ENCODE peak calls at places on chromosomes 5 and 9, in six cellular contexts. One of them, this sample, is unnamed.

GRCh38 chr5:112228672-112229071 is 190.4 kb downstream of the EPB41L4A start:
- DNase-seq in HCT116: peak; percentile 36
- DNase-seq in GM23338: peak; percentile 47
- DNase-seq in PC-3: peak; percentile 71
- DNase-seq in hepatocyte: peak; percentile 35
- DNase-seq in MM.1S: no peak
- DNase-seq in this sample: no peak

GRCh38 chr5:56983593-56984361 is 31.9 kb upstream of the MIER3 start:
- DNase-seq in HCT116: no peak
- DNase-seq in GM23338: no peak
- DNase-seq in PC-3: no peak
- DNase-seq in hepatocyte: peak; percentile 11
- DNase-seq in MM.1S: no peak
- DNase-seq in this sample: no peak

GRCh38 chr9:87336914-87337333 is 160.7 kb upstream of the DAPK1 start:
- DNase-seq in HCT116: peak; percentile 54
- DNase-seq in GM23338: peak; percentile 94
- DNase-seq in PC-3: peak; percentile 44
- DNase-seq in hepatocyte: peak; percentile 86
- DNase-seq in MM.1S: peak; percentile 66
- DNase-seq in this sample: peak; percentile 89

GRCh38 chr5:159184236-159184635 is 25.1 kb downstream of the RNF145 start:
- DNase-seq in HCT116: no peak
- DNase-seq in GM23338: no peak
- DNase-seq in PC-3: no peak
- DNase-seq in hepatocyte: no peak
- DNase-seq in MM.1S: no peak
- DNase-seq in this sample: no peak

GRCh38 chr5:67886761-67887160 is 328.8 kb upstream of the PIK3R1 start:
- DNase-seq in HCT116: no peak
- DNase-seq in GM23338: no peak
- DNase-seq in PC-3: no peak
- DNase-seq in hepatocyte: no peak
- DNase-seq in MM.1S: no peak
- DNase-seq in this sample: no peak

GRCh38 chr5:71969464-71969863 is 137.8 kb upstream of the MAP1B start:
- DNase-seq in HCT116: no peak
- DNase-seq in GM23338: no peak
- DNase-seq in PC-3: no peak
- DNase-seq in hepatocyte: no peak
- DNase-seq in MM.1S: no peak
- DNase-seq in this sample: no peak

GRCh38 chr5:21807953-21808352 is 1045.2 kb downstream of the CDH12 start:
- DNase-seq in HCT116: no peak
- DNase-seq in GM23338: peak; percentile 21
- DNase-seq in PC-3: peak; percentile 97
- DNase-seq in hepatocyte: no peak
- DNase-seq in MM.1S: no peak
- DNase-seq in this sample: no peak

GRCh38 chr5:181160144-181160754 is 12.9 kb downstream of the OR2V2 start:
- DNase-seq in HCT116: no peak
- DNase-seq in GM23338: peak; percentile 91
- DNase-seq in PC-3: peak; percentile 38
- DNase-seq in hepatocyte: peak; percentile 28
- DNase-seq in MM.1S: peak; percentile 66
- DNase-seq in this sample: peak; percentile 78

GRCh38 chr5:850511-851006 is at the start of gene ZDHHC11:
- DNase-seq in HCT116: no peak
- DNase-seq in GM23338: peak; percentile 37
- DNase-seq in PC-3: peak; percentile 89
- DNase-seq in hepatocyte: peak; percentile 28
- DNase-seq in MM.1S: no peak
- DNase-seq in this sample: peak; percentile 58

GRCh38 chr5:159061834-159062530 is 37.7 kb downstream of the EBF1 start:
- DNase-seq in HCT116: no peak
- DNase-seq in GM23338: peak; percentile 65
- DNase-seq in PC-3: no peak
- DNase-seq in hepatocyte: no peak
- DNase-seq in MM.1S: no peak
- DNase-seq in this sample: peak; percentile 96

GRCh38 chr5:1044117-1044516 is 35.5 kb downstream of the NKD2 start:
- DNase-seq in HCT116: no peak
- DNase-seq in GM23338: no peak
- DNase-seq in PC-3: no peak
- DNase-seq in hepatocyte: no peak
- DNase-seq in MM.1S: no peak
- DNase-seq in this sample: no peak

GRCh38 chr5:76622973-76623596 is at the start of gene F2RL2:
- DNase-seq in HCT116: no peak
- DNase-seq in GM23338: peak; percentile 43
- DNase-seq in PC-3: peak; percentile 43
- DNase-seq in hepatocyte: peak; percentile 59
- DNase-seq in MM.1S: no peak
- DNase-seq in this sample: peak; percentile 76

GRCh38 chr9:126439402-126439765 is 112.8 kb downstream of the MVB12B start:
- DNase-seq in HCT116: no peak
- DNase-seq in GM23338: no peak
- DNase-seq in PC-3: peak; percentile 16
- DNase-seq in hepatocyte: no peak
- DNase-seq in MM.1S: no peak
- DNase-seq in this sample: no peak

GRCh38 chr5:16057277-16057676 is 122.3 kb downstream of the MARCHF11 start:
- DNase-seq in HCT116: no peak
- DNase-seq in GM23338: no peak
- DNase-seq in PC-3: no peak
- DNase-seq in hepatocyte: no peak
- DNase-seq in MM.1S: no peak
- DNase-seq in this sample: no peak

GRCh38 chr5:139651502-139651862 is 3.3 kb downstream of the CXXC5 start:
- DNase-seq in HCT116: no peak
- DNase-seq in GM23338: no peak
- DNase-seq in PC-3: peak; percentile 20
- DNase-seq in hepatocyte: no peak
- DNase-seq in MM.1S: no peak
- DNase-seq in this sample: peak; percentile 34

GRCh38 chr9:88085481-88085880 is 52.8 kb downstream of the SPATA31C2 start:
- DNase-seq in HCT116: no peak
- DNase-seq in GM23338: no peak
- DNase-seq in PC-3: no peak
- DNase-seq in hepatocyte: no peak
- DNase-seq in MM.1S: no peak
- DNase-seq in this sample: no peak

GRCh38 chr9:86667307-86667706 is 280.0 kb downstream of the GAS1 start:
- DNase-seq in HCT116: no peak
- DNase-seq in GM23338: no peak
- DNase-seq in PC-3: no peak
- DNase-seq in hepatocyte: no peak
- DNase-seq in MM.1S: no peak
- DNase-seq in this sample: no peak

GRCh38 chr5:141915881-141916336 is 7.8 kb upstream of the DELE1 start:
- DNase-seq in HCT116: peak; percentile 8
- DNase-seq in GM23338: peak; percentile 76
- DNase-seq in PC-3: peak; percentile 23
- DNase-seq in hepatocyte: no peak
- DNase-seq in MM.1S: no peak
- DNase-seq in this sample: peak; percentile 59

GRCh38 chr5:56490971-56491468 is 257.9 kb upstream of the ANKRD55 start:
- DNase-seq in HCT116: peak; percentile 18
- DNase-seq in GM23338: no peak
- DNase-seq in PC-3: peak; percentile 86
- DNase-seq in hepatocyte: peak; percentile 53
- DNase-seq in MM.1S: no peak
- DNase-seq in this sample: no peak

GRCh38 chr9:88503101-88503844 is 31.7 kb upstream of the NXNL2 start:
- DNase-seq in HCT116: no peak
- DNase-seq in GM23338: no peak
- DNase-seq in PC-3: no peak
- DNase-seq in hepatocyte: no peak
- DNase-seq in MM.1S: no peak
- DNase-seq in this sample: no peak

GRCh38 chr5:1751864-1752822 is 47.5 kb downstream of the MRPL36 start:
- DNase-seq in HCT116: no peak
- DNase-seq in GM23338: no peak
- DNase-seq in PC-3: no peak
- DNase-seq in hepatocyte: no peak
- DNase-seq in MM.1S: no peak
- DNase-seq in this sample: no peak

GRCh38 chr9:133147412-133148271 is 16.1 kb downstream of the GBGT1 start:
- DNase-seq in HCT116: peak; percentile 57
- DNase-seq in GM23338: peak; percentile 96
- DNase-seq in PC-3: peak; percentile 74
- DNase-seq in hepatocyte: peak; percentile 86
- DNase-seq in MM.1S: peak; percentile 73
- DNase-seq in this sample: peak; percentile 83

GRCh38 chr5:175629231-175629630 is 28.6 kb upstream of the HRH2 start:
- DNase-seq in HCT116: no peak
- DNase-seq in GM23338: no peak
- DNase-seq in PC-3: no peak
- DNase-seq in hepatocyte: no peak
- DNase-seq in MM.1S: no peak
- DNase-seq in this sample: no peak

DNA sequence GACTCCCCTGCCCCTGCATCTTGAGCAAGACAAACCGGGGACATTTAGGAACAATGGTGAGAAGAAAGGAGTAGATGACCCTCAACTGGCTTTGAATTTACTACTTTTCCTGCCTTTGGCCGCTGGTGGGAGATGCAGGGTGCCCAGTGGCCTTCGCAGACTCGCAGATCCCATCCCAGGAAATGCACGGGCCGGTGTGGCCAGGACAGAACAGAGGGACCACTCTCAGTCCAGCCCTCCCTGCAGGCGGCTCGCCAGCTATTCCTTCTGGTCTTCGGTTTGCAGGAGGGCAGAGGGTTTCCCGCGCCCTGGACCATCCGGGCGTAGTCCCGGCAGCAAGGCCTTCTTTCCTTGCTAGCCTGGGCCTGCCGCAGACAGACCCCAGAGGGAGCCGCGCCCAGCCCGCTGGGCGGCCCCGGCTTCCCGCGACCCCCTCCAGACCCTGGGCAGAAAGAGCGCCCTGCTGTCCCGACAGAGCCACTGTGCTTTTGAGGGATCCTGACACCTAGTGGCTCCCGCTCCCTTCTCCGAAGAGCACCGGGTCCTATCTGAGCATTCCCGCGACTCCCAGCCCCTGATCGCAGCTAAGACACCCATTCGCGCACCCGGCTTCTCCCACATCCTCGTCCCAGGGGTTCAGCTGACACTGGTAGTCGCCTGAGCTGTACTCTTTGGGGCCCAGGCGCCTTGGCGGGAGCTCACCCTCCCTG is 1.2 kb downstream of the CFAP90 start:
- DNase-seq in HCT116: no peak
- DNase-seq in GM23338: peak; percentile 79
- DNase-seq in PC-3: no peak
- DNase-seq in hepatocyte: peak; percentile 57
- DNase-seq in MM.1S: no peak
- DNase-seq in this sample: peak; percentile 75
- TF ChIP-seq EZH2 in HCT116: no peak
- TF ChIP-seq EZH2 in GM23338: no peak
- TF ChIP-seq EZH2 in PC-3: no peak
- TF ChIP-seq EZH2 in hepatocyte: no peak
- TF ChIP-seq EZH2 in MM.1S: no peak
- TF ChIP-seq EZH2 in this sample: no peak

DNA sequence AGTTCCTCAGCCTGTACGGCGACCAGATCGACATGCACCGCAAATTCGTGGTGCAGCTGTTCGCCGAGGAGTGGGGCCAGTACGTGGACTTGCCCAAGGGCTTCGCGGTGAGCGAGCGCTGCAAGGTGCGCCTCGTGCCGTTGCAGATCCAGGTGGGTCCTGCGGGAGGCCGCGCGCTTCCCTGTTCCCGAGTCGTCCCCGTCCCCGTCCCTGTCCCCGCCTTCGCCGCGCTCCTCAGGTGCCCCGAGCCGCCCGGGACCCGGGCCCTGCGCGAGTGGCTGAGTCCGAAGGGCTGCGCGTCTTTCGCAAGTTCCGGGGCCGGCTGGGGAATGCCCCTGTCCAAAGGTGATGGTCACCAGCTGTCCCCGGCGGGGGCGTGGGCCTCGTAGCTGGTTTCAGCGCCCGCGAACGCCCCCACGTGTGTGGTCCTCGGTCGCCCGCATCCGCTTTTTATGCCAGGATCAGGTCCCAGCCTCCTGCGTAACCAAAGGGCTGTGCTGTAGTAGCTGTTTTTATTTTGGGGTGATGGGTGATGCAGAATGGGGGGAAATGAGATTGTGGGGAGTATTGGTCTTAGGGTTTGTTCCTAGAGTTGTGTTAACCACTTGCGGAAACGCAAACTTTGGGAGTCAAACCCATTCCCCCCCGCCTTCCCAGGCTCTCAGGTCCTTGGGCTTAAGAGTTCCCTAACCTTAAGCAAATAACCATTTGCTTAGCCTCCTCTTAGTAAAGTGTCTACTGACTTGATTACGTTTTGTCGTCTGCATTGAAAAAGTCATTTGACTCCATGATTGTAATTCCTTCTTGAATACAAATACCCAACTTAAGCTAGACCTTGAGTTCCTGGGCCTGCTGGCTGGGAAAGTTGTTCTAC is 612 bp downstream of the ISOC1 start:
- DNase-seq in HCT116: no peak
- DNase-seq in GM23338: peak; percentile 57
- DNase-seq in PC-3: peak; percentile 34
- DNase-seq in hepatocyte: peak; percentile 87
- DNase-seq in MM.1S: peak; percentile 53
- DNase-seq in this sample: peak; percentile 78
- TF ChIP-seq EZH2phosphoT487 in HCT116: no peak
- TF ChIP-seq EZH2phosphoT487 in GM23338: no peak
- TF ChIP-seq EZH2phosphoT487 in PC-3: no peak
- TF ChIP-seq EZH2phosphoT487 in hepatocyte: no peak
- TF ChIP-seq EZH2phosphoT487 in MM.1S: no peak
- TF ChIP-seq EZH2phosphoT487 in this sample: no peak

GRCh38 chr5:38258319-38259061 is at the start of gene EGFLAM:
- DNase-seq in HCT116: no peak
- DNase-seq in GM23338: peak; percentile 82
- DNase-seq in PC-3: no peak
- DNase-seq in hepatocyte: peak; percentile 63
- DNase-seq in MM.1S: no peak
- DNase-seq in this sample: peak; percentile 84
- TF ChIP-seq CTCF in HCT116: no peak
- TF ChIP-seq CTCF in GM23338: peak; percentile 12
- TF ChIP-seq CTCF in PC-3: no peak
- TF ChIP-seq CTCF in hepatocyte: peak; percentile 27
- TF ChIP-seq CTCF in MM.1S: no peak
- TF ChIP-seq CTCF in this sample: peak; percentile 32

GRCh38 chr9:36328798-36329411 is 70.7 kb upstream of the GNE start:
- DNase-seq in HCT116: peak; percentile 63
- DNase-seq in GM23338: peak; percentile 76
- DNase-seq in PC-3: peak; percentile 77
- DNase-seq in hepatocyte: peak; percentile 80
- DNase-seq in MM.1S: peak; percentile 71
- DNase-seq in this sample: peak; percentile 68

GRCh38 chr9:36322462-36322861 is 64.2 kb upstream of the GNE start:
- DNase-seq in HCT116: no peak
- DNase-seq in GM23338: no peak
- DNase-seq in PC-3: no peak
- DNase-seq in hepatocyte: no peak
- DNase-seq in MM.1S: no peak
- DNase-seq in this sample: no peak

GRCh38 chr9:36323926-36324325 is 65.7 kb upstream of the GNE start:
- DNase-seq in HCT116: no peak
- DNase-seq in GM23338: no peak
- DNase-seq in PC-3: no peak
- DNase-seq in hepatocyte: no peak
- DNase-seq in MM.1S: no peak
- DNase-seq in this sample: no peak

GRCh38 chr9:36327903-36328302 is 69.7 kb upstream of the GNE start:
- DNase-seq in HCT116: no peak
- DNase-seq in GM23338: no peak
- DNase-seq in PC-3: peak; percentile 31
- DNase-seq in hepatocyte: peak; percentile 29
- DNase-seq in MM.1S: no peak
- DNase-seq in this sample: no peak

GRCh38 chr9:36325081-36325828 is 67.0 kb upstream of the GNE start:
- DNase-seq in HCT116: no peak
- DNase-seq in GM23338: no peak
- DNase-seq in PC-3: no peak
- DNase-seq in hepatocyte: no peak
- DNase-seq in MM.1S: no peak
- DNase-seq in this sample: no peak
- TF ChIP-seq EZH2 in HCT116: no peak
- TF ChIP-seq EZH2 in GM23338: no peak
- TF ChIP-seq EZH2 in PC-3: no peak
- TF ChIP-seq EZH2 in hepatocyte: no peak
- TF ChIP-seq EZH2 in MM.1S: no peak
- TF ChIP-seq EZH2 in this sample: no peak